ENCODE peak calls at places on chromosomes 16 and 17, in ten cellular contexts. Z, B, X, U, P, F, K, J, V and R are unnamed samples.

GRCh38 chr17:2500446-2500845 is 11.2 kb downstream of the METTL16 start:
- DNase-seq in V (no peak), J (no peak), P (no peak), F (no peak), Z (no peak), B (no peak), K (no peak), X (no peak), U (no peak), R (no peak)

GRCh38 chr17:78613423-78613822 is 36.2 kb upstream of the DNAH17 start:
- DNase-seq in F (no peak), K (no peak), Z (no peak), B (no peak), P (no peak), U (no peak), V (no peak), J (no peak), X (no peak), R (no peak)

GRCh38 chr17:15883617-15884111 is 61.3 kb upstream of the ADORA2B start:
- DNase-seq in X (peak; percentile 52), B (no peak), K (no peak), F (no peak), V (no peak), P (no peak), U (peak; percentile 69), J (no peak), Z (no peak), R (no peak)

GRCh38 chr17:32960815-32961214 is 30.8 kb upstream of the SPACA3 start:
- DNase-seq in J (no peak), U (peak; percentile 15), V (no peak), K (no peak), Z (no peak), B (no peak), F (no peak), X (no peak), P (no peak), R (no peak)

GRCh38 chr16:88792078-88792550 is 7.1 kb upstream of the PIEZO1 start:
- DNase-seq in F (no peak), B (no peak), U (no peak), V (peak; percentile 53), Z (no peak), P (no peak), J (no peak), X (no peak), K (no peak), R (peak; percentile 2)

GRCh38 chr17:1853698-1854097 is 23.9 kb downstream of the RPA1 start:
- DNase-seq in P (no peak), B (no peak), J (no peak), F (no peak), K (no peak), U (no peak), Z (no peak), V (no peak), X (no peak), R (no peak)

GRCh38 chr17:32015245-32016013 is 8.2 kb downstream of the LRRC37B start:
- DNase-seq in P (peak; percentile 28), B (no peak), U (no peak), V (no peak), K (no peak), X (no peak), F (no peak), J (no peak), Z (no peak), R (peak; percentile 31)

GRCh38 chr16:58235663-58236062 is 37.8 kb upstream of the CSNK2A2 start:
- DNase-seq in Z (no peak), V (no peak), J (no peak), P (no peak), F (no peak), B (no peak), X (no peak), K (no peak), U (no peak), R (no peak)

GRCh38 chr17:1469231-1469852 is 13.3 kb upstream of the CRK start:
- DNase-seq in Z (no peak), F (no peak), K (no peak), X (no peak), J (no peak), P (no peak), B (peak; percentile 77), V (no peak), U (no peak), R (no peak)

GRCh38 chr16:17246974-17247718 is 223.6 kb downstream of the XYLT1 start:
- DNase-seq in F (no peak), K (no peak), B (no peak), V (no peak), J (no peak), P (no peak), U (no peak), Z (no peak), X (no peak), R (no peak)

GRCh38 chr17:62781826-62782225 is 26.3 kb downstream of the MARCHF10 start:
- DNase-seq in K (no peak), F (no peak), B (peak; percentile 10), U (no peak), Z (no peak), V (no peak), J (no peak), X (no peak), P (no peak), R (no peak)

GRCh38 chr16:2587891-2588565 is 50.2 kb downstream of the PDPK1 start:
- DNase-seq in Z (no peak), X (no peak), K (no peak), P (no peak), B (no peak), F (no peak), J (no peak), U (no peak), V (peak; percentile 25), R (no peak)

GRCh38 chr17:17729620-17730249 is 48.5 kb downstream of the RAI1 start:
- DNase-seq in J (no peak), X (no peak), U (no peak), B (peak; percentile 81), K (peak; percentile 71), F (no peak), P (peak; percentile 69), Z (peak; percentile 64), V (no peak), R (peak; percentile 57)

GRCh38 chr16:75908718-75909117 is 182.4 kb upstream of the CPHXL start:
- DNase-seq in J (no peak), K (no peak), Z (no peak), U (no peak), F (no peak), V (no peak), P (no peak), B (no peak), X (no peak), R (no peak)

GRCh38 chr16:54242199-54242598 is 44.4 kb downstream of the IRX3 start:
- DNase-seq in F (no peak), U (no peak), P (peak; percentile 24), J (no peak), V (no peak), B (peak; percentile 85), Z (no peak), X (no peak), K (peak; percentile 76), R (no peak)

GRCh38 chr17:83181991-83182619 is 102.7 kb downstream of the METRNL start:
- DNase-seq in X (no peak), J (no peak), U (no peak), F (no peak), K (peak; percentile 29), Z (no peak), B (no peak), P (no peak), V (peak; percentile 25), R (no peak)

GRCh38 chr16:66979011-66979717 is 9.2 kb upstream of the CES4A start:
- DNase-seq in Z (no peak), X (no peak), B (no peak), U (no peak), K (no peak), V (no peak), P (no peak), J (peak; percentile 54), F (no peak), R (no peak)

GRCh38 chr17:7858487-7858832 is 657 bp downstream of the CYB5D1 start:
- DNase-seq in U (peak; percentile 66), F (no peak), V (peak; percentile 66), J (no peak), B (peak; percentile 80), K (peak; percentile 52), X (no peak), Z (peak; percentile 53), P (peak; percentile 57), R (peak; percentile 70)
- TF ChIP-seq CTCF in U (peak; percentile 73), F (peak; percentile 44), V (peak; percentile 23), J (no peak), B (peak; percentile 44), K (no peak), X (peak; percentile 59), Z (peak; percentile 55), P (no peak), R (peak; percentile 53)

GRCh38 chr17:57498443-57498842 is 242.1 kb downstream of the MSI2 start:
- DNase-seq in Z (no peak), F (no peak), V (no peak), K (no peak), U (no peak), J (no peak), B (no peak), P (no peak), X (no peak), R (no peak)

GRCh38 chr17:57496382-57496781 is 240.1 kb downstream of the MSI2 start:
- DNase-seq in U (no peak), V (no peak), X (no peak), K (no peak), P (no peak), B (no peak), J (no peak), Z (no peak), F (no peak), R (no peak)

GRCh38 chr17:57502696-57503307 is 242.3 kb downstream of the CCDC182 start:
- DNase-seq in F (no peak), B (no peak), J (no peak), Z (no peak), V (no peak), X (no peak), P (no peak), K (no peak), U (no peak), R (no peak)

GRCh38 chr17:57501016-57501415 is 244.1 kb downstream of the CCDC182 start:
- DNase-seq in P (no peak), Z (no peak), U (no peak), V (no peak), K (no peak), B (no peak), J (no peak), F (no peak), X (no peak), R (no peak)

GRCh38 chr17:57499648-57500049 is 243.3 kb downstream of the MSI2 start:
- DNase-seq in F (no peak), B (no peak), X (no peak), K (no peak), V (no peak), U (no peak), P (no peak), J (no peak), Z (no peak), R (no peak)
- TF ChIP-seq CTCF in F (no peak), B (peak; percentile 18), X (no peak), K (no peak), V (no peak), U (peak; percentile 27), P (no peak), J (no peak), Z (no peak), R (no peak)

GRCh38 chr17:47941246-47941997 is at the start of gene PNPO:
- DNase-seq in P (peak; percentile 98), U (peak; percentile 99), J (peak; percentile 97), Z (peak; percentile 96), B (peak; percentile 96), X (peak; percentile 93), K (peak; percentile 100), V (peak; percentile 97), F (peak; percentile 91), R (peak; percentile 61)
- TF ChIP-seq CTCF in P (no peak), U (no peak), J (no peak), Z (peak; percentile 12), B (no peak), X (no peak), K (peak; percentile 48), V (no peak), F (no peak), R (no peak)

GRCh38 chr16:87636741-87637140 is 34.4 kb downstream of the JPH3 start:
- DNase-seq in V (no peak), U (no peak), P (no peak), F (no peak), B (no peak), K (no peak), J (no peak), Z (no peak), X (no peak), R (no peak)
- TF ChIP-seq CTCF in V (no peak), U (peak; percentile 41), P (peak; percentile 8), F (no peak), B (no peak), K (no peak), J (no peak), Z (no peak), X (no peak), R (peak; percentile 14)